ENCODE peak calls at places on chromosomes 16 and 17, in six cellular contexts. V is testis, W is colonic mucosa, L is heart right ventricle, F is cardiac muscle cell, O is Peyer's patch. P is an unnamed sample. For H3K27me3 and H3K36me3, the result is how much of the 10 kb centered on the place peaks cover.

GRCh38 chr17:41065829-41066624 is at the start of gene KRTAP2-4:
- DNase-seq in V (no peak), W (no peak), L (no peak), F (peak), O (no peak), P (no peak)

GRCh38 chr17:79658811-79659207 is 48.0 kb upstream of the RBFOX3 start:
- DNase-seq in V (peak), W (no peak), L (no peak), F (peak), O (no peak), P (peak)

GRCh38 chr16:13178318-13178717 is 276.9 kb downstream of the SHISA9 start:
- DNase-seq in V (no peak), W (no peak), L (no peak), F (no peak), O (no peak), P (no peak)

GRCh38 chr17:12386240-12386639 is 279.4 kb upstream of the MYOCD start:
- DNase-seq in V (no peak), W (no peak), L (no peak), F (no peak), O (no peak), P (no peak)

GRCh38 chr17:1100382-1100781 is 79.4 kb downstream of the ABR start:
- DNase-seq in V (no peak), W (no peak), L (no peak), F (no peak), O (no peak), P (no peak)

GRCh38 chr17:52024296-52024870 is 134.1 kb downstream of the CA10 start:
- DNase-seq in V (no peak), W (no peak), L (no peak), F (peak), O (no peak), P (no peak)

GRCh38 chr16:27232061-27232841 is 28.9 kb downstream of the KDM8 start:
- DNase-seq in V (no peak), W (peak), L (no peak), F (no peak), O (peak), P (peak)

GRCh38 chr16:1134776-1135458 is 18.0 kb upstream of the CACNA1H start:
- DNase-seq in V (no peak), W (no peak), L (no peak), F (no peak), O (no peak), P (peak)

GRCh38 chr17:9817086-9817485 is 4.8 kb downstream of the GSG1L2 start:
- DNase-seq in V (peak), W (no peak), L (no peak), F (peak), O (no peak), P (peak)

GRCh38 chr16:30942421-30942796 is 6.5 kb upstream of the ORAI3 start:
- DNase-seq in V (no peak), W (peak), L (no peak), F (no peak), O (no peak), P (no peak)

GRCh38 chr16:24852281-24852721 is 6.5 kb downstream of the SLC5A11 start:
- DNase-seq in V (no peak), W (no peak), L (no peak), F (peak), O (no peak), P (no peak)

GRCh38 chr17:39754958-39755549 is 17.3 kb downstream of the GRB7 start:
- DNase-seq in V (peak), W (peak), L (no peak), F (no peak), O (no peak), P (peak)

GRCh38 chr16:24273511-24273910 is 17.4 kb downstream of the CACNG3 start:
- DNase-seq in V (no peak), W (no peak), L (no peak), F (peak), O (no peak), P (no peak)

GRCh38 chr17:40530988-40531971 is 29.9 kb upstream of the TNS4 start:
- DNase-seq in V (no peak), W (no peak), L (no peak), F (no peak), O (peak), P (no peak)

GRCh38 chr17:7923290-7923628 is 6.4 kb downstream of the KCNAB3 start:
- DNase-seq in V (no peak), W (no peak), L (no peak), F (no peak), O (no peak), P (no peak)

GRCh38 chr17:1762906-1763829 is 1.3 kb downstream of the SERPINF1 start:
- DNase-seq in V (peak), W (no peak), L (peak), F (peak), O (peak), P (peak)

GRCh38 chr17:28902819-28903545 is at the start of gene DHRS13:
- DNase-seq in V (peak), W (peak), L (peak), F (peak), O (peak), P (peak)

GRCh38 chr17:79913896-79914812 is 74.9 kb upstream of the CBX4 start:
- DNase-seq in V (no peak), W (no peak), L (no peak), F (no peak), O (no peak), P (peak)

GRCh38 chr17:81210868-81211267 is 11.9 kb downstream of the CEP131 start:
- DNase-seq in V (no peak), W (no peak), L (no peak), F (no peak), O (no peak), P (no peak)

GRCh38 chr16:88456356-88457292 is 3.5 kb downstream of the ZFPM1 start:
- DNase-seq in V (no peak), W (no peak), L (no peak), F (no peak), O (no peak), P (no peak)

GRCh38 chr17:59963738-59964454 is 644 bp downstream of the RNFT1 start:
- DNase-seq in V (peak), W (peak), L (peak), F (peak), O (no peak), P (peak)

GRCh38 chr16:7423436-7423941 is 90.8 kb downstream of the RBFOX1 start:
- DNase-seq in V (no peak), W (no peak), L (no peak), F (no peak), O (no peak), P (no peak)

GRCh38 chr17:34614698-34615097 is 35.3 kb downstream of the TMEM132E start:
- DNase-seq in V (no peak), W (no peak), L (no peak), F (no peak), O (no peak), P (no peak)

GRCh38 chr17:68301438-68301959 is 10.2 kb downstream of the ARSG start:
- DNase-seq in V (no peak), W (no peak), L (no peak), F (no peak), O (no peak), P (peak)

GRCh38 chr17:36679815-36680467 is 78.6 kb downstream of the MRM1 start:
- DNase-seq in V (no peak), W (no peak), L (no peak), F (no peak), O (no peak), P (peak)

GRCh38 chr17:1931759-1932579 is 93.2 kb downstream of the RTN4RL1 start:
- DNase-seq in V (peak), W (peak), L (peak), F (peak), O (no peak), P (peak)

GRCh38 chr17:60091109-60091508 is 12.4 kb upstream of the HEATR6 start:
- DNase-seq in V (no peak), W (no peak), L (no peak), F (no peak), O (no peak), P (no peak)

GRCh38 chr16:51225902-51226301 is 74.8 kb upstream of the SALL1 start:
- DNase-seq in V (no peak), W (no peak), L (no peak), F (no peak), O (no peak), P (no peak)

GRCh38 chr17:40358323-40359038 is 6.1 kb downstream of the GJD3 start:
- DNase-seq in V (peak), W (peak), L (peak), F (peak), O (peak), P (peak)

GRCh38 chr17:74734256-74734655 is 2.8 kb upstream of the RAB37 start:
- DNase-seq in V (no peak), W (no peak), L (no peak), F (no peak), O (no peak), P (no peak)

GRCh38 chr17:74738051-74738996 is 1.3 kb downstream of the RAB37 start:
- DNase-seq in V (no peak), W (peak), L (peak), F (peak), O (peak), P (peak)

GRCh38 chr17:74739227-74739831 is 2.3 kb downstream of the RAB37 start:
- DNase-seq in V (no peak), W (no peak), L (no peak), F (no peak), O (no peak), P (peak)

GRCh38 chr17:74736423-74737298 is at the start of gene RAB37:
- DNase-seq in V (no peak), W (peak), L (peak), F (peak), O (peak), P (peak)

DNA sequence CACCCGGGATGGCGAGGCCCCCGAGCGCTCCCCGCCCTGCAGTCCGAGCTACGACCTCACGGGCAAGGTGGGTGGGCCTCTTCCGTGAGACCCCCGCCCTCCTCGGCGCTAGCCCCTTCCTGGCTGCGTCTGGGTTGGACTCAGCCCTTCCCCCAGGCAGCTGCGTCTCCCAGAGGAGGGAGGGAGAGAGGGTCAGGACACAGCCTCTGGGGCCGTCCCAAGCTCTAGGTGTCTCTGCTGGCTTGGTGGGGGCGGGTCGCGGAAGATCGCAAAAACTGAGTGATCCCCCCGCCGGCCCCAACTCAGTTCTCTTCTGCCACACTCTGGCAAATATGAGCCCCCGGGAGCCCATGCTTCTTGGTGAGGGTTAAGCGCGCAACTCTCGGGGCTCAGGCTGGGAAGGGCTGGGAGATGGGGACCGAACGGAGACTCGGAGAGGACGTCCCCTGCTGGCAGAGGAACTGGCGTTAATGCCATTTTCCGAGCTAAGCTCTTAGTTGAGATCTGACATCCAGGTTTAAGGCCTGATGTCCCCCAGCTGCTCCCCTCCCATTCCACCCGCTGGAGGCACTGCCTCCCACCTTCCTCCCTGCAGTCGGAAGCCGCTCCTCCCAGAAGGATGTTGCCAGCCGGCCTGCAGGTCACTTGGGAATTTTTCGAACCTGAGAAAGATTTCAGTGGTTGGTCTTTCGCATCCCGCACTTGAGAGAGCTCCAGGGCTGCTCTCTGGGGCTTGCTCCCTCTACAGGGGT is 419 bp downstream of the RAB37 start:
- DNase-seq in V (no peak), W (no peak), L (no peak), F (peak), O (peak), P (peak)
- H3K4me3 ChIP-seq in V (peak), W (peak), L (peak), F (peak), O (peak), P (peak)

GRCh38 chr17:49976163-49976827 is 7.3 kb downstream of the DLX4 start:
- DNase-seq in V (no peak), W (no peak), L (no peak), F (no peak), O (no peak), P (no peak)
- H3K27me3 ChIP-seq in V (under half), W (under half), L (half or more), F (half or more), O (under half), P (half or more)

GRCh38 chr16:16086653-16087446 is 136.4 kb downstream of the ABCC6 start:
- DNase-seq in V (peak), W (no peak), L (no peak), F (no peak), O (no peak), P (no peak)
- H3K36me3 ChIP-seq in V (under half), W (under half), L (half or more), F (under half), O (under half), P (under half)

GRCh38 chr17:38746004-38746892 is 1.9 kb downstream of the PCGF2 start:
- DNase-seq in V (peak), W (peak), L (no peak), F (no peak), O (peak), P (peak)
- H3K4me3 ChIP-seq in V (peak), W (peak), L (peak), F (peak), O (no peak), P (peak)

P was measured in H7.